ENCODE peak calls at places on chromosomes 1 and 21, in nine cellular contexts. X, B, W, S, J, P, I, R and A are unnamed samples.

GRCh38 chr1:247857069-247857985 is at the start of gene TRIM58:
- DNase-seq in X (no peak), B (peak), W (peak), S (no peak), J (no peak), P (no peak), I (no peak), R (no peak), A (no peak)

GRCh38 chr21:37071561-37072238 is 1.2 kb downstream of the PIGP start:
- DNase-seq in X (peak), B (no peak), W (peak), S (peak), J (no peak), P (peak), I (no peak), R (no peak), A (no peak)

GRCh38 chr21:39022035-39022900 is 161.0 kb downstream of the PSMG1 start:
- DNase-seq in X (no peak), B (no peak), W (no peak), S (no peak), J (no peak), P (no peak), I (no peak), R (no peak), A (no peak)

GRCh38 chr1:210230149-210230695 is 2.4 kb upstream of the SERTAD4 start:
- DNase-seq in X (no peak), B (no peak), W (no peak), S (no peak), J (no peak), P (no peak), I (no peak), R (no peak), A (no peak)

GRCh38 chr21:17925000-17925610 is 105.9 kb upstream of the C21orf91 start:
- DNase-seq in X (peak), B (peak), W (peak), S (no peak), J (no peak), P (peak), I (peak), R (peak), A (no peak)

GRCh38 chr1:10430216-10431064 is at the start of gene CENPS:
- DNase-seq in X (peak), B (peak), W (peak), S (peak), J (peak), P (peak), I (peak), R (peak), A (peak)

GRCh38 chr1:108878678-108879077 is 1.9 kb downstream of the GPSM2 start:
- DNase-seq in X (no peak), B (no peak), W (no peak), S (no peak), J (no peak), P (no peak), I (no peak), R (no peak), A (no peak)

GRCh38 chr1:53271446-53272090 is 33.2 kb upstream of the MAGOH start:
- DNase-seq in X (no peak), B (no peak), W (no peak), S (no peak), J (no peak), P (no peak), I (no peak), R (no peak), A (no peak)

GRCh38 chr1:183804916-183805734 is at the start of gene RGL1:
- DNase-seq in X (no peak), B (peak), W (peak), S (peak), J (peak), P (no peak), I (no peak), R (no peak), A (no peak)

GRCh38 chr1:54884135-54884586 is 2.8 kb downstream of the DHCR24 start:
- DNase-seq in X (no peak), B (no peak), W (no peak), S (no peak), J (no peak), P (no peak), I (no peak), R (no peak), A (no peak)

GRCh38 chr1:203036135-203036534 is 9.8 kb downstream of the PPFIA4 start:
- DNase-seq in X (no peak), B (no peak), W (no peak), S (peak), J (no peak), P (no peak), I (no peak), R (no peak), A (no peak)

GRCh38 chr1:161335796-161336195 is 21.6 kb downstream of the SDHC start:
- DNase-seq in X (no peak), B (no peak), W (no peak), S (no peak), J (no peak), P (no peak), I (no peak), R (no peak), A (no peak)

GRCh38 chr1:50368179-50369007 is 54.9 kb downstream of the DMRTA2 start:
- DNase-seq in X (peak), B (no peak), W (peak), S (no peak), J (no peak), P (peak), I (no peak), R (no peak), A (peak)

GRCh38 chr1:200392625-200393185 is 17.1 kb downstream of the ZNF281 start:
- DNase-seq in X (no peak), B (no peak), W (no peak), S (no peak), J (no peak), P (no peak), I (no peak), R (no peak), A (no peak)

GRCh38 chr1:11519629-11520031 is 40.7 kb downstream of the DISP3 start:
- DNase-seq in X (no peak), B (no peak), W (no peak), S (no peak), J (no peak), P (no peak), I (no peak), R (no peak), A (no peak)

GRCh38 chr21:45977396-45977795 is 4.2 kb upstream of the COL6A1 start:
- DNase-seq in X (no peak), B (no peak), W (no peak), S (peak), J (no peak), P (no peak), I (no peak), R (no peak), A (no peak)

GRCh38 chr1:8351693-8352470 is 34.0 kb downstream of the SLC45A1 start:
- DNase-seq in X (peak), B (no peak), W (peak), S (no peak), J (no peak), P (peak), I (no peak), R (no peak), A (no peak)

GRCh38 chr1:172135923-172136610 is 284.4 kb upstream of the C1orf105 start:
- DNase-seq in X (no peak), B (no peak), W (no peak), S (no peak), J (no peak), P (no peak), I (no peak), R (no peak), A (no peak)

GRCh38 chr1:218664385-218665170 is 319.4 kb downstream of the TGFB2 start:
- DNase-seq in X (no peak), B (no peak), W (no peak), S (no peak), J (no peak), P (no peak), I (no peak), R (no peak), A (no peak)

GRCh38 chr1:14334336-14335176 is 263.9 kb upstream of the KAZN start:
- DNase-seq in X (peak), B (no peak), W (no peak), S (no peak), J (no peak), P (no peak), I (no peak), R (no peak), A (no peak)

GRCh38 chr1:61635529-61635928 is 89.4 kb downstream of the TM2D1 start:
- DNase-seq in X (no peak), B (no peak), W (no peak), S (no peak), J (no peak), P (no peak), I (no peak), R (no peak), A (no peak)

GRCh38 chr1:88357690-88358089 is 326.4 kb upstream of the PKN2 start:
- DNase-seq in X (no peak), B (no peak), W (no peak), S (no peak), J (no peak), P (no peak), I (no peak), R (no peak), A (no peak)

GRCh38 chr1:230502996-230503395 is 76.9 kb upstream of the PGBD5 start:
- DNase-seq in X (no peak), B (no peak), W (no peak), S (no peak), J (no peak), P (no peak), I (no peak), R (no peak), A (no peak)

GRCh38 chr1:213122514-213122929 is 71.5 kb downstream of the RPS6KC1 start:
- DNase-seq in X (peak), B (no peak), W (no peak), S (no peak), J (no peak), P (peak), I (no peak), R (no peak), A (no peak)

GRCh38 chr1:28812669-28813468 is 899 bp downstream of the OPRD1 start:
- DNase-seq in X (no peak), B (no peak), W (no peak), S (no peak), J (no peak), P (no peak), I (no peak), R (no peak), A (no peak)

GRCh38 chr21:8992731-8993174 is 1528.6 kb upstream of the TPTE start:
- DNase-seq in X (no peak), B (no peak), W (no peak), S (no peak), J (no peak), P (peak), I (no peak), R (no peak), A (no peak)

GRCh38 chr1:27656157-27656893 is 15.7 kb downstream of the IFI6 start:
- DNase-seq in X (peak), B (no peak), W (no peak), S (no peak), J (no peak), P (peak), I (no peak), R (no peak), A (no peak)

GRCh38 chr1:236287757-236288619 is 6.2 kb upstream of the ERO1B start:
- DNase-seq in X (no peak), B (no peak), W (no peak), S (no peak), J (no peak), P (peak), I (no peak), R (no peak), A (no peak)

GRCh38 chr1:231485029-231485784 is 43.3 kb upstream of the TSNAX start:
- DNase-seq in X (no peak), B (no peak), W (no peak), S (no peak), J (no peak), P (no peak), I (no peak), R (no peak), A (no peak)

GRCh38 chr1:66925558-66925910 is 744 bp downstream of the MIER1 start:
- DNase-seq in X (no peak), B (no peak), W (no peak), S (no peak), J (no peak), P (no peak), I (no peak), R (no peak), A (no peak)

GRCh38 chr1:157751283-157751682 is 25.6 kb downstream of the FCRL2 start:
- DNase-seq in X (no peak), B (no peak), W (no peak), S (no peak), J (no peak), P (no peak), I (no peak), R (no peak), A (no peak)

GRCh38 chr1:17250601-17251000 is 1.7 kb downstream of the PADI3 start:
- DNase-seq in X (no peak), B (no peak), W (no peak), S (no peak), J (no peak), P (no peak), I (no peak), R (no peak), A (no peak)

GRCh38 chr1:90371106-90371813 is 345.8 kb downstream of the BARHL2 start:
- DNase-seq in X (no peak), B (no peak), W (no peak), S (no peak), J (no peak), P (no peak), I (no peak), R (no peak), A (no peak)

GRCh38 chr1:213987422-213987875 is 324 bp upstream of the PROX1 start:
- DNase-seq in X (no peak), B (no peak), W (no peak), S (no peak), J (no peak), P (no peak), I (no peak), R (no peak), A (no peak)

GRCh38 chr1:172447641-172448040 is 3.8 kb upstream of the PIGC start:
- DNase-seq in X (no peak), B (no peak), W (no peak), S (no peak), J (no peak), P (no peak), I (no peak), R (no peak), A (no peak)

GRCh38 chr1:2392071-2392442 is 416 bp downstream of the RER1 start:
- DNase-seq in X (peak), B (no peak), W (no peak), S (no peak), J (no peak), P (no peak), I (no peak), R (no peak), A (no peak)

GRCh38 chr1:28518745-28519341 is 13.0 kb downstream of the RCC1 start:
- DNase-seq in X (peak), B (no peak), W (peak), S (no peak), J (no peak), P (peak), I (no peak), R (no peak), A (no peak)